ENCODE peak calls at places on chromosomes 1 and 21, in four cellular contexts. Z, T, K and J are unnamed samples.

GRCh38 chr1:33601751-33602150 is 129.3 kb downstream of the ZSCAN20 start:
- DNase-seq in K (no peak), T (no peak), Z (no peak), J (no peak)

GRCh38 chr1:201686709-201687455 is 142.1 kb upstream of the IPO9 start:
- DNase-seq in T (no peak), K (no peak), Z (no peak), J (peak)

GRCh38 chr1:231139125-231139649 is 22.7 kb upstream of the TRIM67 start:
- DNase-seq in K (no peak), Z (no peak), T (no peak), J (no peak)

GRCh38 chr1:157399343-157399983 is 152.9 kb downstream of the FCRL5 start:
- DNase-seq in K (no peak), Z (no peak), T (no peak), J (no peak)

GRCh38 chr1:152110365-152110859 is 4.8 kb downstream of the TCHH start:
- DNase-seq in K (no peak), T (no peak), Z (no peak), J (peak)

GRCh38 chr1:17207966-17208418 is 3.1 kb downstream of the PADI1 start:
- DNase-seq in K (no peak), Z (peak), T (peak), J (no peak)

GRCh38 chr1:26361605-26362122 is 7.7 kb upstream of the CRYBG2 start:
- DNase-seq in Z (no peak), T (no peak), K (no peak), J (no peak)

GRCh38 chr1:207291723-207292122 is 29.8 kb upstream of the CD55 start:
- DNase-seq in Z (no peak), T (no peak), K (no peak), J (no peak)

GRCh38 chr1:14915356-14916054 is 238.0 kb upstream of the TMEM51 start:
- DNase-seq in K (peak), T (no peak), Z (peak), J (peak)

GRCh38 chr1:240401721-240402120 is 210.2 kb downstream of the GREM2 start:
- DNase-seq in T (no peak), K (no peak), Z (no peak), J (no peak)

GRCh38 chr1:205444931-205445652 is 10.8 kb downstream of the BLACAT1 start:
- DNase-seq in K (no peak), T (no peak), Z (peak), J (peak)

GRCh38 chr1:229364216-229365065 is 21.6 kb upstream of the CCSAP start:
- DNase-seq in T (no peak), K (no peak), Z (no peak), J (no peak)

GRCh38 chr1:203268901-203269653 is 36.2 kb upstream of the BTG2 start:
- DNase-seq in K (peak), T (no peak), Z (peak), J (no peak)

GRCh38 chr1:170126691-170127090 is 19.1 kb upstream of the NTMT2 start:
- DNase-seq in Z (no peak), K (no peak), T (peak), J (peak)

GRCh38 chr1:86567936-86568335 is 21.1 kb downstream of the CLCA4 start:
- DNase-seq in Z (no peak), K (no peak), T (no peak), J (no peak)

GRCh38 chr1:236288620-236288976 is 6.8 kb upstream of the ERO1B start:
- DNase-seq in Z (no peak), K (no peak), T (no peak), J (no peak)

GRCh38 chr1:239987103-239987745 is 104.5 kb upstream of the FMN2 start:
- DNase-seq in T (no peak), Z (peak), K (peak), J (peak)

GRCh38 chr21:45102391-45102932 is 28.1 kb downstream of the ADARB1 start:
- DNase-seq in Z (no peak), T (no peak), K (no peak), J (no peak)

GRCh38 chr1:55816456-55816794 is 601.3 kb upstream of the USP24 start:
- DNase-seq in T (peak), Z (no peak), K (no peak), J (no peak)

GRCh38 chr1:225596736-225597135 is 56.2 kb downstream of the ENAH start:
- DNase-seq in T (no peak), K (no peak), Z (no peak), J (no peak)

GRCh38 chr1:225598847-225599246 is 54.1 kb downstream of the ENAH start:
- DNase-seq in T (no peak), Z (no peak), K (no peak), J (no peak)

GRCh38 chr1:225593414-225593813 is 59.5 kb downstream of the ENAH start:
- DNase-seq in Z (no peak), K (no peak), T (no peak), J (no peak)

GRCh38 chr1:225597926-225598575 is 54.9 kb downstream of the ENAH start:
- DNase-seq in Z (no peak), T (no peak), K (no peak), J (no peak)

DNA sequence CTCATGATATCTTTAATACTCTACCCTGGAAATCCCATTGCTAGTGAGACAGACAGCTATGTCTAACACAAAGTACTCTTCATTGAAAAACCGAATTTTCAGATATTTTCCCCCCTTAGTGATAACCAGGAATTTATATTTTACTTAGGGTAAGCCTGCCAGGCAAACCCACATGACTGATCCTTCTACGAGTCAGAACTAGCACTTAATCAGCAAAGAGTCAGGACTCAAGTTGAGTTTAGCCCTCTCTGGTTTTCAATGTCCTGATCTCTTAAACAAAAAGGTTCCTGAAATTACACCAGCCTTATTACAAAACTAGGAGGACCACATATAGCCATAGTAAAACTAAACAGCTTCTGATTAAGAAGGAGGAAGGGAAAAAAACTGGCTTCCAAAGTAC is 56.8 kb downstream of the ENAH start:
- DNase-seq in T (no peak), Z (no peak), K (no peak), J (no peak)
- TF ChIP-seq ATF3 in T (no peak), Z (no peak), K (no peak), J (no peak)

GRCh38 chr21:42125571-42126544 is 54.7 kb downstream of the UMODL1 start:
- DNase-seq in K (peak), T (no peak), Z (peak), J (peak)
- TF ChIP-seq NR2C2 in K (no peak), T (no peak), Z (no peak), J (no peak)

GRCh38 chr1:226632922-226633351 is 84.4 kb downstream of the STUM start:
- DNase-seq in K (no peak), Z (no peak), T (no peak), J (no peak)
- TF ChIP-seq TCF7 in K (no peak), Z (no peak), T (no peak), J (no peak)

GRCh38 chr1:8396912-8397406 is 79.0 kb downstream of the SLC45A1 start:
- DNase-seq in K (peak), Z (peak), T (peak), J (no peak)
- TF ChIP-seq ATF3 in K (no peak), Z (no peak), T (no peak), J (no peak)

GRCh38 chr1:57362480-57362879 is 61.4 kb downstream of the DAB1 start:
- DNase-seq in Z (no peak), K (no peak), T (no peak), J (no peak)
- TF ChIP-seq NR2C2 in Z (no peak), K (no peak), T (no peak), J (no peak)

GRCh38 chr1:168145184-168146159 is 8.7 kb upstream of the GPR161 start:
- DNase-seq in Z (peak), T (peak), K (peak), J (peak)
- TF ChIP-seq TCF7 in Z (no peak), T (no peak), K (no peak), J (no peak)

GRCh38 chr1:65812065-65812464 is 19.4 kb downstream of the PDE4B start:
- DNase-seq in T (peak), K (no peak), Z (peak), J (no peak)
- TF ChIP-seq ATF3 in T (no peak), K (no peak), Z (no peak), J (no peak)

DNA sequence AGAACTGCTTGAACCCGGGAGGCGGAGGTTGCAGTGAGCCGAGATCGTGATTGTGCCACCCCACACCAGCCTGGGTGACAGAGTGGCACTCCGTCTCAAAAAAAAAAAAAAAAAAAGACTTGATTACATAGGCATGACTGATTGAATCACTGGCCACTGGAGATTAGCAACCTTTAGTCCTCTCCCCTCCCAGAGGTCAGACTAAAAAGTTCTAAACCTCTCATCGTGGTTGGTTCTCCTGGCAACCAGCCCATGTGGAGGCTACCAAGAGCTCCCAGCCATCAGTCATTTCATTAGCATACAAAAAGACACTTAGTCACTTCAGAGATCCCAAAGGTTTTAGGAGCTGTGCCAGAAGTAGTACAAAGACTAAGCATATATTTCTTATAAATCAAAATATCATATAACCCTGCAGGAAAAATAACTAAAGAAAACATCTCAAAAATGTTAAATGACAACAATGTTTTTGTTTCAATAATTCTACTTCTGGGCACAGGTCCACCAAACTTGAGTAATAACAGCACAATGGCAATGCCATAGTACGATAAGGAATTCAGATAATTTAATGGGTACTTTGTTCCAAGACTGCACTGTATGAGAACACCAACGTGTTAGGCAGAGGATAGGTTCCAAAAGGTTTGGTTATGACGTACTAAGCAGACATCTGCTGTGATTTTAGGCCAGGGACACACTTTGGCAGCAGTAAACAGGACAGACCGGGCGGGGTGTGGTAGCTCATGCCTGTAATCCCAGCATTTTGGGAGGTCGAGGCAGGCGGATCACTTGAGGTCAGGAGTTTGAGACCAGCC is 18.1 kb downstream of the USP48 start:
- DNase-seq in Z (peak), T (no peak), K (no peak), J (no peak)
- TF ChIP-seq NR2C2 in Z (no peak), T (no peak), K (no peak), J (no peak)

DNA sequence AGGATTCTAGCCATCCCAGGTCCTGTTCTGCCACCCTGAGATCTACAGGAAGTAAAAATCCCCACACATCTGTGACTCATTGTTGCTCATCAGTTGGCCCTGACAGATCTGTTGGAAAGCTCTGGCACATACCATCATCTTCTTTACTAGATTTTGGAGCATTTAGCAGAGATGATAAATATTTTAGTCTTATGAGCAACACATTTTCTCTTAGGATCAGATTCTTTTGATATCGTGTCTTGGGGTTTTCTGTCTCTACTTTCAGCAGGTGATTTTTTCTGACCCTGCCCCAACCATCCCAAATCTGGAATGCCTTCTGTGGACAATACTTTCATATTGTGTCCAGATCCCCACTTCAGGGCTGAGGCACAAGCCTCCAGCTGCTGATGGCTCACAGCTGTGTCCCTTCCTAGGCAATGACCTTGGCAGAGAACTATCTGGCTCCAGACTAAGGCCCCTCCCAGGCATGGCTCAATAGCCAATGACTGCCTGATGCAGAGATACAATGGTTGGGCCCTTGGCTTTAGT is 102.8 kb downstream of the GDAP2 start:
- DNase-seq in T (no peak), K (peak), Z (no peak), J (no peak)
- TF ChIP-seq TCF7 in T (no peak), K (no peak), Z (no peak), J (no peak)

GRCh38 chr1:114274621-114275317 is 121.1 kb upstream of the SYT6 start:
- DNase-seq in T (no peak), K (no peak), Z (no peak), J (no peak)
- TF ChIP-seq ATF3 in T (no peak), K (no peak), Z (no peak), J (no peak)